ENCODE peak calls at places on chromosomes 2 and 18, in eight cellular contexts. One of them, this sample, is unnamed.

GRCh38 chr2:191713837-191714236 is 35.9 kb downstream of the NABP1 start:
- DNase-seq in neural crest cell: no peak
- DNase-seq in transverse colon: no peak
- DNase-seq in Right ventricle myocardium inferior: no peak
- DNase-seq in GF-D8: no peak
- DNase-seq in kidney tubule cell: peak
- DNase-seq in RWPE1: no peak
- DNase-seq in stimulated activated CD8-positive, alpha-beta memory T cell treated with anti-CD3 and anti-CD28 coated beads, Interleukin-4, amount 100 ng/mL, for 4 hours: no peak
- DNase-seq in this sample: no peak

GRCh38 chr2:217510790-217511291 is 492.0 kb downstream of the TNS1 start:
- DNase-seq in RWPE1: peak
- DNase-seq in GF-D8: no peak
- DNase-seq in stimulated activated CD8-positive, alpha-beta memory T cell treated with anti-CD3 and anti-CD28 coated beads, Interleukin-4, amount 100 ng/mL, for 4 hours: no peak
- DNase-seq in Right ventricle myocardium inferior: no peak
- DNase-seq in kidney tubule cell: peak
- DNase-seq in neural crest cell: peak
- DNase-seq in transverse colon: peak
- DNase-seq in this sample: peak

GRCh38 chr2:57575703-57576268 is 470.8 kb upstream of the VRK2 start:
- DNase-seq in transverse colon: no peak
- DNase-seq in stimulated activated CD8-positive, alpha-beta memory T cell treated with anti-CD3 and anti-CD28 coated beads, Interleukin-4, amount 100 ng/mL, for 4 hours: no peak
- DNase-seq in neural crest cell: no peak
- DNase-seq in Right ventricle myocardium inferior: no peak
- DNase-seq in GF-D8: no peak
- DNase-seq in RWPE1: no peak
- DNase-seq in kidney tubule cell: no peak
- DNase-seq in this sample: no peak

GRCh38 chr2:159124931-159125467 is 156.6 kb downstream of the TANC1 start:
- DNase-seq in GF-D8: no peak
- DNase-seq in Right ventricle myocardium inferior: no peak
- DNase-seq in stimulated activated CD8-positive, alpha-beta memory T cell treated with anti-CD3 and anti-CD28 coated beads, Interleukin-4, amount 100 ng/mL, for 4 hours: no peak
- DNase-seq in neural crest cell: no peak
- DNase-seq in transverse colon: peak
- DNase-seq in RWPE1: no peak
- DNase-seq in kidney tubule cell: peak
- DNase-seq in this sample: no peak

GRCh38 chr18:34342960-34343359 is 118.2 kb upstream of the NOL4 start:
- DNase-seq in transverse colon: no peak
- DNase-seq in GF-D8: no peak
- DNase-seq in stimulated activated CD8-positive, alpha-beta memory T cell treated with anti-CD3 and anti-CD28 coated beads, Interleukin-4, amount 100 ng/mL, for 4 hours: no peak
- DNase-seq in kidney tubule cell: peak
- DNase-seq in neural crest cell: no peak
- DNase-seq in Right ventricle myocardium inferior: no peak
- DNase-seq in RWPE1: peak
- DNase-seq in this sample: no peak

GRCh38 chr2:240454031-240454901 is 18.8 kb downstream of the GPC1 start:
- DNase-seq in GF-D8: no peak
- DNase-seq in stimulated activated CD8-positive, alpha-beta memory T cell treated with anti-CD3 and anti-CD28 coated beads, Interleukin-4, amount 100 ng/mL, for 4 hours: no peak
- DNase-seq in Right ventricle myocardium inferior: peak
- DNase-seq in neural crest cell: no peak
- DNase-seq in kidney tubule cell: no peak
- DNase-seq in transverse colon: no peak
- DNase-seq in RWPE1: no peak
- DNase-seq in this sample: no peak

GRCh38 chr2:236644502-236644911 is 74.9 kb downstream of the ACKR3 start:
- DNase-seq in neural crest cell: no peak
- DNase-seq in stimulated activated CD8-positive, alpha-beta memory T cell treated with anti-CD3 and anti-CD28 coated beads, Interleukin-4, amount 100 ng/mL, for 4 hours: no peak
- DNase-seq in RWPE1: no peak
- DNase-seq in transverse colon: no peak
- DNase-seq in kidney tubule cell: no peak
- DNase-seq in Right ventricle myocardium inferior: no peak
- DNase-seq in GF-D8: no peak
- DNase-seq in this sample: no peak

GRCh38 chr2:97067279-97068004 is 27.2 kb downstream of the FAHD2B start:
- DNase-seq in kidney tubule cell: peak
- DNase-seq in RWPE1: no peak
- DNase-seq in GF-D8: no peak
- DNase-seq in neural crest cell: no peak
- DNase-seq in transverse colon: no peak
- DNase-seq in stimulated activated CD8-positive, alpha-beta memory T cell treated with anti-CD3 and anti-CD28 coated beads, Interleukin-4, amount 100 ng/mL, for 4 hours: no peak
- DNase-seq in Right ventricle myocardium inferior: no peak
- DNase-seq in this sample: no peak

GRCh38 chr2:102449370-102449974 is 23.6 kb upstream of the SLC9A4 start:
- DNase-seq in neural crest cell: peak
- DNase-seq in transverse colon: peak
- DNase-seq in GF-D8: peak
- DNase-seq in RWPE1: peak
- DNase-seq in kidney tubule cell: peak
- DNase-seq in Right ventricle myocardium inferior: no peak
- DNase-seq in stimulated activated CD8-positive, alpha-beta memory T cell treated with anti-CD3 and anti-CD28 coated beads, Interleukin-4, amount 100 ng/mL, for 4 hours: peak
- DNase-seq in this sample: no peak

GRCh38 chr2:240786355-240786841 is 33.6 kb downstream of the KIF1A start:
- DNase-seq in neural crest cell: no peak
- DNase-seq in RWPE1: no peak
- DNase-seq in transverse colon: no peak
- DNase-seq in Right ventricle myocardium inferior: peak
- DNase-seq in GF-D8: no peak
- DNase-seq in kidney tubule cell: no peak
- DNase-seq in stimulated activated CD8-positive, alpha-beta memory T cell treated with anti-CD3 and anti-CD28 coated beads, Interleukin-4, amount 100 ng/mL, for 4 hours: no peak
- DNase-seq in this sample: peak

GRCh38 chr2:227479865-227480475 is 8.0 kb downstream of the AGFG1 start:
- DNase-seq in neural crest cell: no peak
- DNase-seq in stimulated activated CD8-positive, alpha-beta memory T cell treated with anti-CD3 and anti-CD28 coated beads, Interleukin-4, amount 100 ng/mL, for 4 hours: no peak
- DNase-seq in GF-D8: peak
- DNase-seq in kidney tubule cell: no peak
- DNase-seq in Right ventricle myocardium inferior: no peak
- DNase-seq in RWPE1: no peak
- DNase-seq in transverse colon: no peak
- DNase-seq in this sample: no peak

GRCh38 chr2:86037795-86038192 is 67.9 kb downstream of the POLR1A start:
- DNase-seq in transverse colon: no peak
- DNase-seq in kidney tubule cell: no peak
- DNase-seq in RWPE1: no peak
- DNase-seq in neural crest cell: no peak
- DNase-seq in GF-D8: no peak
- DNase-seq in Right ventricle myocardium inferior: no peak
- DNase-seq in stimulated activated CD8-positive, alpha-beta memory T cell treated with anti-CD3 and anti-CD28 coated beads, Interleukin-4, amount 100 ng/mL, for 4 hours: no peak
- DNase-seq in this sample: no peak

GRCh38 chr2:233638836-233639235 is 2.6 kb downstream of the UGT1A10 start:
- DNase-seq in neural crest cell: no peak
- DNase-seq in stimulated activated CD8-positive, alpha-beta memory T cell treated with anti-CD3 and anti-CD28 coated beads, Interleukin-4, amount 100 ng/mL, for 4 hours: no peak
- DNase-seq in transverse colon: peak
- DNase-seq in RWPE1: no peak
- DNase-seq in kidney tubule cell: no peak
- DNase-seq in GF-D8: no peak
- DNase-seq in Right ventricle myocardium inferior: no peak
- DNase-seq in this sample: no peak

GRCh38 chr2:6923319-6923718 is 6.1 kb downstream of the RNF144A start:
- DNase-seq in Right ventricle myocardium inferior: no peak
- DNase-seq in transverse colon: no peak
- DNase-seq in GF-D8: no peak
- DNase-seq in neural crest cell: no peak
- DNase-seq in kidney tubule cell: no peak
- DNase-seq in stimulated activated CD8-positive, alpha-beta memory T cell treated with anti-CD3 and anti-CD28 coated beads, Interleukin-4, amount 100 ng/mL, for 4 hours: no peak
- DNase-seq in RWPE1: no peak
- DNase-seq in this sample: no peak

GRCh38 chr2:101843471-101843870 is 146.0 kb downstream of the MAP4K4 start:
- DNase-seq in Right ventricle myocardium inferior: no peak
- DNase-seq in GF-D8: no peak
- DNase-seq in neural crest cell: no peak
- DNase-seq in transverse colon: no peak
- DNase-seq in kidney tubule cell: no peak
- DNase-seq in RWPE1: no peak
- DNase-seq in stimulated activated CD8-positive, alpha-beta memory T cell treated with anti-CD3 and anti-CD28 coated beads, Interleukin-4, amount 100 ng/mL, for 4 hours: no peak
- DNase-seq in this sample: no peak

GRCh38 chr18:36376361-36376760 is 78.8 kb downstream of the FHOD3 start:
- DNase-seq in RWPE1: no peak
- DNase-seq in GF-D8: no peak
- DNase-seq in neural crest cell: no peak
- DNase-seq in stimulated activated CD8-positive, alpha-beta memory T cell treated with anti-CD3 and anti-CD28 coated beads, Interleukin-4, amount 100 ng/mL, for 4 hours: no peak
- DNase-seq in Right ventricle myocardium inferior: no peak
- DNase-seq in kidney tubule cell: peak
- DNase-seq in transverse colon: no peak
- DNase-seq in this sample: no peak

GRCh38 chr2:150045601-150046000 is 441.9 kb downstream of the RND3 start:
- DNase-seq in RWPE1: peak
- DNase-seq in Right ventricle myocardium inferior: no peak
- DNase-seq in transverse colon: no peak
- DNase-seq in kidney tubule cell: no peak
- DNase-seq in stimulated activated CD8-positive, alpha-beta memory T cell treated with anti-CD3 and anti-CD28 coated beads, Interleukin-4, amount 100 ng/mL, for 4 hours: no peak
- DNase-seq in neural crest cell: no peak
- DNase-seq in GF-D8: no peak
- DNase-seq in this sample: no peak

GRCh38 chr2:103921161-103921560 is 932.8 kb upstream of the POU3F3 start:
- DNase-seq in kidney tubule cell: no peak
- DNase-seq in GF-D8: no peak
- DNase-seq in stimulated activated CD8-positive, alpha-beta memory T cell treated with anti-CD3 and anti-CD28 coated beads, Interleukin-4, amount 100 ng/mL, for 4 hours: no peak
- DNase-seq in neural crest cell: no peak
- DNase-seq in transverse colon: no peak
- DNase-seq in RWPE1: no peak
- DNase-seq in Right ventricle myocardium inferior: no peak
- DNase-seq in this sample: no peak

GRCh38 chr18:10235553-10235952 is 218.9 kb upstream of the APCDD1 start:
- DNase-seq in RWPE1: no peak
- DNase-seq in GF-D8: no peak
- DNase-seq in Right ventricle myocardium inferior: no peak
- DNase-seq in kidney tubule cell: no peak
- DNase-seq in transverse colon: no peak
- DNase-seq in neural crest cell: no peak
- DNase-seq in stimulated activated CD8-positive, alpha-beta memory T cell treated with anti-CD3 and anti-CD28 coated beads, Interleukin-4, amount 100 ng/mL, for 4 hours: no peak
- DNase-seq in this sample: no peak

GRCh38 chr18:51009071-51009470 is 20.9 kb upstream of the SMAD4 start:
- DNase-seq in transverse colon: no peak
- DNase-seq in RWPE1: no peak
- DNase-seq in kidney tubule cell: peak
- DNase-seq in Right ventricle myocardium inferior: no peak
- DNase-seq in GF-D8: no peak
- DNase-seq in neural crest cell: no peak
- DNase-seq in stimulated activated CD8-positive, alpha-beta memory T cell treated with anti-CD3 and anti-CD28 coated beads, Interleukin-4, amount 100 ng/mL, for 4 hours: no peak
- DNase-seq in this sample: no peak

GRCh38 chr18:9885170-9886004 is at the start of gene TXNDC2:
- DNase-seq in GF-D8: no peak
- DNase-seq in kidney tubule cell: no peak
- DNase-seq in transverse colon: no peak
- DNase-seq in Right ventricle myocardium inferior: no peak
- DNase-seq in neural crest cell: no peak
- DNase-seq in RWPE1: no peak
- DNase-seq in stimulated activated CD8-positive, alpha-beta memory T cell treated with anti-CD3 and anti-CD28 coated beads, Interleukin-4, amount 100 ng/mL, for 4 hours: no peak
- DNase-seq in this sample: no peak

GRCh38 chr2:172101008-172101706 is 1.5 kb downstream of the DLX2 start:
- DNase-seq in GF-D8: no peak
- DNase-seq in kidney tubule cell: no peak
- DNase-seq in transverse colon: no peak
- DNase-seq in neural crest cell: peak
- DNase-seq in Right ventricle myocardium inferior: no peak
- DNase-seq in RWPE1: no peak
- DNase-seq in stimulated activated CD8-positive, alpha-beta memory T cell treated with anti-CD3 and anti-CD28 coated beads, Interleukin-4, amount 100 ng/mL, for 4 hours: no peak
- DNase-seq in this sample: no peak

GRCh38 chr2:194539436-194539835 is 1117.6 kb upstream of the SLC39A10 start:
- DNase-seq in RWPE1: no peak
- DNase-seq in kidney tubule cell: no peak
- DNase-seq in neural crest cell: no peak
- DNase-seq in Right ventricle myocardium inferior: no peak
- DNase-seq in GF-D8: no peak
- DNase-seq in transverse colon: no peak
- DNase-seq in stimulated activated CD8-positive, alpha-beta memory T cell treated with anti-CD3 and anti-CD28 coated beads, Interleukin-4, amount 100 ng/mL, for 4 hours: no peak
- DNase-seq in this sample: no peak

GRCh38 chr2:187580462-187581124 is 26.4 kb upstream of the TFPI start:
- DNase-seq in Right ventricle myocardium inferior: no peak
- DNase-seq in GF-D8: no peak
- DNase-seq in transverse colon: no peak
- DNase-seq in stimulated activated CD8-positive, alpha-beta memory T cell treated with anti-CD3 and anti-CD28 coated beads, Interleukin-4, amount 100 ng/mL, for 4 hours: no peak
- DNase-seq in neural crest cell: no peak
- DNase-seq in kidney tubule cell: peak
- DNase-seq in RWPE1: peak
- DNase-seq in this sample: no peak

GRCh38 chr18:6837904-6838303 is 108.4 kb downstream of the ARHGAP28 start:
- DNase-seq in stimulated activated CD8-positive, alpha-beta memory T cell treated with anti-CD3 and anti-CD28 coated beads, Interleukin-4, amount 100 ng/mL, for 4 hours: no peak
- DNase-seq in kidney tubule cell: no peak
- DNase-seq in Right ventricle myocardium inferior: no peak
- DNase-seq in GF-D8: no peak
- DNase-seq in RWPE1: no peak
- DNase-seq in neural crest cell: no peak
- DNase-seq in transverse colon: no peak
- DNase-seq in this sample: no peak

GRCh38 chr2:176642074-176642473 is 372.8 kb downstream of the MTX2 start:
- DNase-seq in GF-D8: no peak
- DNase-seq in Right ventricle myocardium inferior: no peak
- DNase-seq in kidney tubule cell: peak
- DNase-seq in RWPE1: peak
- DNase-seq in transverse colon: no peak
- DNase-seq in stimulated activated CD8-positive, alpha-beta memory T cell treated with anti-CD3 and anti-CD28 coated beads, Interleukin-4, amount 100 ng/mL, for 4 hours: no peak
- DNase-seq in neural crest cell: no peak
- DNase-seq in this sample: no peak

GRCh38 chr2:216664593-216665034 is 30.7 kb downstream of the IGFBP5 start:
- DNase-seq in RWPE1: no peak
- DNase-seq in kidney tubule cell: no peak
- DNase-seq in Right ventricle myocardium inferior: peak
- DNase-seq in GF-D8: no peak
- DNase-seq in transverse colon: no peak
- DNase-seq in neural crest cell: no peak
- DNase-seq in stimulated activated CD8-positive, alpha-beta memory T cell treated with anti-CD3 and anti-CD28 coated beads, Interleukin-4, amount 100 ng/mL, for 4 hours: no peak
- DNase-seq in this sample: no peak

GRCh38 chr2:24625728-24626484 is 134.9 kb downstream of the NCOA1 start:
- DNase-seq in neural crest cell: no peak
- DNase-seq in transverse colon: no peak
- DNase-seq in Right ventricle myocardium inferior: no peak
- DNase-seq in kidney tubule cell: no peak
- DNase-seq in RWPE1: no peak
- DNase-seq in GF-D8: no peak
- DNase-seq in stimulated activated CD8-positive, alpha-beta memory T cell treated with anti-CD3 and anti-CD28 coated beads, Interleukin-4, amount 100 ng/mL, for 4 hours: no peak
- DNase-seq in this sample: no peak

GRCh38 chr2:1601471-1602358 is 142.6 kb downstream of the PXDN start:
- DNase-seq in kidney tubule cell: no peak
- DNase-seq in neural crest cell: peak
- DNase-seq in GF-D8: no peak
- DNase-seq in transverse colon: no peak
- DNase-seq in RWPE1: no peak
- DNase-seq in Right ventricle myocardium inferior: no peak
- DNase-seq in stimulated activated CD8-positive, alpha-beta memory T cell treated with anti-CD3 and anti-CD28 coated beads, Interleukin-4, amount 100 ng/mL, for 4 hours: no peak
- DNase-seq in this sample: peak

GRCh38 chr18:38752430-38752829 is 1186.8 kb upstream of the CELF4 start:
- DNase-seq in stimulated activated CD8-positive, alpha-beta memory T cell treated with anti-CD3 and anti-CD28 coated beads, Interleukin-4, amount 100 ng/mL, for 4 hours: no peak
- DNase-seq in RWPE1: no peak
- DNase-seq in neural crest cell: no peak
- DNase-seq in kidney tubule cell: no peak
- DNase-seq in Right ventricle myocardium inferior: no peak
- DNase-seq in GF-D8: no peak
- DNase-seq in transverse colon: no peak
- DNase-seq in this sample: no peak

GRCh38 chr2:102707796-102708713 is 53.8 kb upstream of the TMEM182 start:
- DNase-seq in neural crest cell: no peak
- DNase-seq in stimulated activated CD8-positive, alpha-beta memory T cell treated with anti-CD3 and anti-CD28 coated beads, Interleukin-4, amount 100 ng/mL, for 4 hours: no peak
- DNase-seq in GF-D8: no peak
- DNase-seq in transverse colon: no peak
- DNase-seq in Right ventricle myocardium inferior: no peak
- DNase-seq in RWPE1: no peak
- DNase-seq in kidney tubule cell: no peak
- DNase-seq in this sample: no peak

GRCh38 chr18:11179959-11180519 is 30.7 kb upstream of the PIEZO2 start:
- DNase-seq in Right ventricle myocardium inferior: no peak
- DNase-seq in kidney tubule cell: no peak
- DNase-seq in RWPE1: no peak
- DNase-seq in transverse colon: no peak
- DNase-seq in GF-D8: no peak
- DNase-seq in stimulated activated CD8-positive, alpha-beta memory T cell treated with anti-CD3 and anti-CD28 coated beads, Interleukin-4, amount 100 ng/mL, for 4 hours: no peak
- DNase-seq in neural crest cell: no peak
- DNase-seq in this sample: no peak

GRCh38 chr2:233447506-233448219 is 93.4 kb downstream of the DGKD start:
- DNase-seq in transverse colon: peak
- DNase-seq in GF-D8: no peak
- DNase-seq in stimulated activated CD8-positive, alpha-beta memory T cell treated with anti-CD3 and anti-CD28 coated beads, Interleukin-4, amount 100 ng/mL, for 4 hours: no peak
- DNase-seq in kidney tubule cell: no peak
- DNase-seq in RWPE1: no peak
- DNase-seq in neural crest cell: no peak
- DNase-seq in Right ventricle myocardium inferior: no peak
- DNase-seq in this sample: no peak

GRCh38 chr2:172735646-172736418 is at the start of gene RAPGEF4:
- DNase-seq in neural crest cell: peak
- DNase-seq in transverse colon: no peak
- DNase-seq in GF-D8: no peak
- DNase-seq in Right ventricle myocardium inferior: no peak
- DNase-seq in stimulated activated CD8-positive, alpha-beta memory T cell treated with anti-CD3 and anti-CD28 coated beads, Interleukin-4, amount 100 ng/mL, for 4 hours: no peak
- DNase-seq in RWPE1: peak
- DNase-seq in kidney tubule cell: no peak
- DNase-seq in this sample: no peak